ENCODE peak calls at places on chromosomes 6 and 20, in six cellular contexts. P is effector memory CD4-positive, alpha-beta T cell; U is tibial nerve; N is hepatocyte; G is IMR-90; W is adrenal gland. J is an unnamed sample. For H3K4me1, the result is how much of the 10 kb centered on the place peaks cover.

GRCh38 chr6:151916680-151917164 is 109.2 kb downstream of the ESR1 start:
- DNase-seq in N (no peak), P (no peak), W (no peak), U (no peak), G (no peak), J (no peak)

GRCh38 chr20:2804921-2805681 is 4.7 kb upstream of the CPXM1 start:
- DNase-seq in W (no peak), U (no peak), N (no peak), P (no peak), G (no peak), J (no peak)

GRCh38 chr6:15602144-15602543 is 60.7 kb downstream of the DTNBP1 start:
- DNase-seq in W (no peak), P (no peak), U (no peak), N (peak), G (no peak), J (no peak)

GRCh38 chr6:112906737-112907136 is 559.6 kb downstream of the RFPL4B start:
- DNase-seq in G (peak), W (peak), U (no peak), N (peak), P (no peak), J (no peak)

GRCh38 chr20:50561379-50562078 is 51.3 kb downstream of the PTPN1 start:
- DNase-seq in P (no peak), W (peak), N (peak), U (no peak), G (peak), J (no peak)

GRCh38 chr6:36821581-36822335 is 17.5 kb downstream of the CPNE5 start:
- DNase-seq in W (no peak), G (no peak), N (no peak), P (no peak), U (no peak), J (no peak)

GRCh38 chr6:156102129-156102528 is 646.5 kb upstream of the NOX3 start:
- DNase-seq in P (no peak), G (peak), W (no peak), U (no peak), N (no peak), J (peak)

GRCh38 chr20:31746068-31746878 is 7.2 kb downstream of the TPX2 start:
- DNase-seq in N (no peak), P (no peak), G (no peak), U (no peak), W (no peak), J (no peak)

DNA sequence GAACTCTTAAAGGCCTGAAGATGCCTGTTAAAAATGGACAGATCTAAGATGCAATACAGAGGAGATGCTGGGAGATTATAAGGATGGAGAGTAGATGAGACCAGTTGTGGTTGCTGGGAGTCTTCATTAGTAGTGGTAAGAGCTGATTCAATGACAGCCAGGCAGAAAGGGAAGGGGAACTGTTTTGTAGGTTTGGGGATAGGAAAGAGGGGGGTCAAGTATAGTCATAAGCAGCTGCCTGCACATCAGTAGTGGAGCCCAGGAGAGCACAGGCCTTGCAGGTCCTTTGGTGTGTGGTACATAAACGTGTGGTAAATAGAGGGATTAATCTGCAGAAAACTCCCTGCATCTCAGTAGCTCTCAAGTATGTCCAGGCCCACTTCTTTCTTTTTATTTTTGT is 20.4 kb downstream of the CDS2 start:
- DNase-seq in P (no peak), N (no peak), W (no peak), U (no peak), G (no peak), J (no peak)
- H3K4me1 ChIP-seq in P (under half), N (under half), W (under half), U (under half), G (under half), J (under half)

GRCh38 chr20:38645980-38646858 is 44.6 kb downstream of the ARHGAP40 start:
- DNase-seq in W (peak), N (peak), U (no peak), P (peak), G (peak), J (peak)
- H3K27ac ChIP-seq in W (no peak), N (no peak), U (no peak), P (no peak), G (no peak), J (no peak)

GRCh38 chr6:34671801-34672656 is 24.5 kb downstream of the ILRUN start:
- DNase-seq in W (no peak), U (no peak), P (peak), N (no peak), G (peak), J (no peak)
- H3K4me3 ChIP-seq in W (no peak), U (no peak), P (peak), N (no peak), G (no peak), J (no peak)

GRCh38 chr6:14192186-14192788 is 74.7 kb downstream of the CD83 start:
- DNase-seq in W (no peak), P (no peak), U (no peak), G (no peak), N (no peak), J (no peak)
- H3K4me1 ChIP-seq in W (under half), P (under half), U (under half), G (under half), N (under half), J (under half)

GRCh38 chr20:45788351-45788750 is 3.3 kb downstream of the WFDC3 start:
- DNase-seq in N (no peak), W (no peak), P (no peak), U (no peak), G (no peak), J (no peak)
- H3K27ac ChIP-seq in N (no peak), W (no peak), P (no peak), U (no peak), G (no peak), J (no peak)

DNA sequence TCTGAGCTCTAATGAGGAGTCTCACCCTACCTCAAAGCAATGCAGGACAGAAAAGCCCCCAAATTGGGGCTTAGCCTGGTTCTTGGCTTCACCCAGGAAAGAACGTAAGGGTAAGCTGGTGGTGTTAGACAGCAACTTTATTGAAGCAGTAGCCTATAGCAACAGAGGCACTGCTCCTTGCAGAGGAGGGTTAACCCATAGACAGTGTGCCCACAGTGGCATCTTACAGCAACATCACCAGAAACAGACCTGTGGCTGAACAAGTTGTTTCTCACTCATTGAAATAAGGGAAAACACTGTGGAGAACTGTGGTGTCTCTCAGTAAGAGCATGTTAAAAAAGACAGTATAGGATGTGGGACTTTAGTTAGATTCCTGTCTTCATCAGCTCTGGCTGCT is 80.4 kb upstream of the SPTLC3 start:
- DNase-seq in N (no peak), W (no peak), P (no peak), U (no peak), G (no peak), J (no peak)
- H3K4me3 ChIP-seq in N (no peak), W (no peak), P (no peak), U (no peak), G (no peak), J (no peak)